ENCODE peak calls at places on chromosomes 16 and 17, in eight cellular contexts. One of them, this sample, is unnamed.

GRCh38 chr17:81302861-81303326 is 7.8 kb upstream of the SLC38A10 start:
- DNase-seq in effector memory CD4-positive, alpha-beta T cell: no peak
- DNase-seq in activated CD4-positive, alpha-beta T cell treated with anti-CD3 and anti-CD28 coated beads for 4 hours: no peak
- DNase-seq in skeletal muscle cell: no peak
- DNase-seq in EH: peak; percentile 25
- DNase-seq in HCT116: no peak
- DNase-seq in amniotic epithelial cell: no peak
- DNase-seq in Peyer's patch: no peak
- DNase-seq in this sample: peak; percentile 45

GRCh38 chr17:38628441-38628840 is 22.7 kb upstream of the SRCIN1 start:
- DNase-seq in amniotic epithelial cell: peak; percentile 32
- DNase-seq in Peyer's patch: no peak
- DNase-seq in EH: peak; percentile 24
- DNase-seq in skeletal muscle cell: no peak
- DNase-seq in HCT116: peak; percentile 67
- DNase-seq in activated CD4-positive, alpha-beta T cell treated with anti-CD3 and anti-CD28 coated beads for 4 hours: no peak
- DNase-seq in effector memory CD4-positive, alpha-beta T cell: no peak
- DNase-seq in this sample: no peak

GRCh38 chr16:68235882-68236803 is at the start of gene ESRP2:
- DNase-seq in EH: no peak
- DNase-seq in Peyer's patch: peak; percentile 91
- DNase-seq in activated CD4-positive, alpha-beta T cell treated with anti-CD3 and anti-CD28 coated beads for 4 hours: no peak
- DNase-seq in HCT116: peak; percentile 84
- DNase-seq in effector memory CD4-positive, alpha-beta T cell: peak; percentile 62
- DNase-seq in skeletal muscle cell: no peak
- DNase-seq in amniotic epithelial cell: no peak
- DNase-seq in this sample: no peak

GRCh38 chr16:88570691-88571092 is 489 bp downstream of the ZC3H18 start:
- DNase-seq in Peyer's patch: peak; percentile 55
- DNase-seq in amniotic epithelial cell: no peak
- DNase-seq in effector memory CD4-positive, alpha-beta T cell: peak; percentile 34
- DNase-seq in activated CD4-positive, alpha-beta T cell treated with anti-CD3 and anti-CD28 coated beads for 4 hours: peak; percentile 46
- DNase-seq in HCT116: no peak
- DNase-seq in skeletal muscle cell: no peak
- DNase-seq in EH: peak; percentile 26
- DNase-seq in this sample: peak; percentile 38

GRCh38 chr17:34076743-34077631 is 178.1 kb upstream of the CCL2 start:
- DNase-seq in HCT116: no peak
- DNase-seq in effector memory CD4-positive, alpha-beta T cell: no peak
- DNase-seq in amniotic epithelial cell: no peak
- DNase-seq in activated CD4-positive, alpha-beta T cell treated with anti-CD3 and anti-CD28 coated beads for 4 hours: no peak
- DNase-seq in Peyer's patch: no peak
- DNase-seq in EH: no peak
- DNase-seq in skeletal muscle cell: no peak
- DNase-seq in this sample: no peak

GRCh38 chr17:79978545-79978852 is 57.2 kb downstream of the TBC1D16 start:
- DNase-seq in Peyer's patch: peak; percentile 39
- DNase-seq in activated CD4-positive, alpha-beta T cell treated with anti-CD3 and anti-CD28 coated beads for 4 hours: no peak
- DNase-seq in skeletal muscle cell: no peak
- DNase-seq in amniotic epithelial cell: peak; percentile 49
- DNase-seq in effector memory CD4-positive, alpha-beta T cell: no peak
- DNase-seq in EH: peak; percentile 60
- DNase-seq in HCT116: no peak
- DNase-seq in this sample: no peak

GRCh38 chr16:17138801-17139200 is 332.0 kb downstream of the XYLT1 start:
- DNase-seq in Peyer's patch: no peak
- DNase-seq in activated CD4-positive, alpha-beta T cell treated with anti-CD3 and anti-CD28 coated beads for 4 hours: no peak
- DNase-seq in skeletal muscle cell: no peak
- DNase-seq in HCT116: no peak
- DNase-seq in EH: peak; percentile 35
- DNase-seq in effector memory CD4-positive, alpha-beta T cell: no peak
- DNase-seq in amniotic epithelial cell: no peak
- DNase-seq in this sample: peak; percentile 2

GRCh38 chr17:228223-228615 is 46.8 kb upstream of the DOC2B start:
- DNase-seq in HCT116: no peak
- DNase-seq in amniotic epithelial cell: no peak
- DNase-seq in skeletal muscle cell: no peak
- DNase-seq in EH: no peak
- DNase-seq in effector memory CD4-positive, alpha-beta T cell: no peak
- DNase-seq in Peyer's patch: peak; percentile 28
- DNase-seq in activated CD4-positive, alpha-beta T cell treated with anti-CD3 and anti-CD28 coated beads for 4 hours: no peak
- DNase-seq in this sample: no peak

GRCh38 chr16:25269879-25270278 is 12.2 kb upstream of the ZKSCAN2 start:
- DNase-seq in EH: no peak
- DNase-seq in HCT116: no peak
- DNase-seq in activated CD4-positive, alpha-beta T cell treated with anti-CD3 and anti-CD28 coated beads for 4 hours: no peak
- DNase-seq in amniotic epithelial cell: no peak
- DNase-seq in effector memory CD4-positive, alpha-beta T cell: no peak
- DNase-seq in skeletal muscle cell: no peak
- DNase-seq in Peyer's patch: no peak
- DNase-seq in this sample: no peak

GRCh38 chr16:1614226-1615102 is 2.3 kb downstream of the CRAMP1 start:
- DNase-seq in HCT116: no peak
- DNase-seq in skeletal muscle cell: no peak
- DNase-seq in Peyer's patch: no peak
- DNase-seq in activated CD4-positive, alpha-beta T cell treated with anti-CD3 and anti-CD28 coated beads for 4 hours: peak; percentile 4
- DNase-seq in effector memory CD4-positive, alpha-beta T cell: no peak
- DNase-seq in EH: peak; percentile 54
- DNase-seq in amniotic epithelial cell: peak; percentile 27
- DNase-seq in this sample: peak; percentile 30

GRCh38 chr17:68759343-68760140 is 158.4 kb upstream of the FAM20A start:
- DNase-seq in amniotic epithelial cell: peak; percentile 89
- DNase-seq in Peyer's patch: peak; percentile 90
- DNase-seq in activated CD4-positive, alpha-beta T cell treated with anti-CD3 and anti-CD28 coated beads for 4 hours: no peak
- DNase-seq in skeletal muscle cell: no peak
- DNase-seq in EH: peak; percentile 92
- DNase-seq in effector memory CD4-positive, alpha-beta T cell: no peak
- DNase-seq in HCT116: peak; percentile 91
- DNase-seq in this sample: peak; percentile 90

GRCh38 chr17:66625321-66625767 is 209.6 kb upstream of the CACNG5 start:
- DNase-seq in EH: peak; percentile 62
- DNase-seq in HCT116: peak; percentile 42
- DNase-seq in activated CD4-positive, alpha-beta T cell treated with anti-CD3 and anti-CD28 coated beads for 4 hours: no peak
- DNase-seq in skeletal muscle cell: no peak
- DNase-seq in Peyer's patch: no peak
- DNase-seq in effector memory CD4-positive, alpha-beta T cell: no peak
- DNase-seq in amniotic epithelial cell: peak; percentile 27
- DNase-seq in this sample: peak; percentile 42

GRCh38 chr17:72588961-72589360 is 468.1 kb downstream of the SOX9 start:
- DNase-seq in Peyer's patch: peak; percentile 89
- DNase-seq in amniotic epithelial cell: no peak
- DNase-seq in skeletal muscle cell: no peak
- DNase-seq in HCT116: peak; percentile 87
- DNase-seq in effector memory CD4-positive, alpha-beta T cell: no peak
- DNase-seq in activated CD4-positive, alpha-beta T cell treated with anti-CD3 and anti-CD28 coated beads for 4 hours: peak; percentile 23
- DNase-seq in EH: peak; percentile 48
- DNase-seq in this sample: peak; percentile 25